ENCODE peak calls at places on chromosome 14, in four cellular contexts. J is HT1080, B is omental fat pad, M is neural crest cell. H is an unnamed sample.

GRCh38 chr14:63616015-63616414 is 25.7 kb downstream of the WDR89 start:
- DNase-seq in M (no peak), B (no peak), J (no peak), H (no peak)

GRCh38 chr14:92785601-92786426 is 8.3 kb upstream of the GOLGA5 start:
- DNase-seq in M (no peak), J (peak), B (no peak), H (no peak)

GRCh38 chr14:67837011-67837624 is 17.5 kb downstream of the RAD51B start:
- DNase-seq in J (peak), B (peak), M (peak), H (peak)

GRCh38 chr14:61589691-61590521 is 105.4 kb upstream of the HIF1A start:
- DNase-seq in J (no peak), M (no peak), B (no peak), H (no peak)

GRCh38 chr14:32129124-32129523 is 52.0 kb downstream of the ARHGAP5 start:
- DNase-seq in B (no peak), J (peak), M (no peak), H (peak)

GRCh38 chr14:47959753-47960152 is 284.3 kb upstream of the MDGA2 start:
- DNase-seq in B (no peak), M (no peak), J (peak), H (no peak)

GRCh38 chr14:40987481-40987880 is 619.2 kb upstream of the LRFN5 start:
- DNase-seq in M (no peak), B (no peak), J (peak), H (no peak)

GRCh38 chr14:96486705-96487104 is 15.5 kb upstream of the PAPOLA start:
- DNase-seq in J (no peak), B (no peak), M (no peak), H (no peak)

GRCh38 chr14:76784881-76785280 is 23.6 kb downstream of the VASH1 start:
- DNase-seq in M (peak), J (peak), B (no peak), H (peak)